ENCODE peak calls at places on chromosomes 4 and X, in seven cellular contexts. V, A, Y, P, X, J and Q are unnamed samples.
A peak's percentile ranks its signal among the peaks of the same experiment; 100 is the strongest.

GRCh38 chr4:165308606-165309005 is 18.9 kb upstream of the MSMO1 start:
- DNase-seq in A (no peak), J (no peak), Y (no peak), X (peak; percentile 55), P (no peak), V (no peak), Q (no peak)

GRCh38 chr4:90095000-90095399 is 32.2 kb upstream of the CCSER1 start:
- DNase-seq in P (no peak), Y (no peak), X (no peak), A (no peak), V (no peak), J (no peak), Q (no peak)

GRCh38 chr4:68367835-68368234 is 17.9 kb upstream of the YTHDC1 start:
- DNase-seq in Y (no peak), A (no peak), J (no peak), V (no peak), P (no peak), X (no peak), Q (no peak)

GRCh38 chrX:65783746-65784145 is 116.3 kb downstream of the MSN start:
- DNase-seq in J (no peak), P (no peak), A (no peak), Y (no peak), X (no peak), V (no peak), Q (no peak)

GRCh38 chr4:46648088-46648744 is 258.3 kb upstream of the GABRA2 start:
- DNase-seq in V (peak; percentile 13), Y (no peak), A (peak; percentile 81), X (peak; percentile 82), J (peak; percentile 24), P (no peak), Q (no peak)

GRCh38 chr4:139223682-139224317 is 46.8 kb upstream of the ELF2 start:
- DNase-seq in A (peak; percentile 65), J (no peak), P (peak; percentile 68), V (no peak), Y (no peak), X (peak; percentile 67), Q (no peak)

GRCh38 chrX:19190902-19191301 is 68.6 kb upstream of the ADGRG2 start:
- DNase-seq in A (no peak), X (no peak), P (no peak), Y (no peak), J (no peak), V (no peak), Q (no peak)

GRCh38 chr4:10075953-10076391 is 40.6 kb downstream of the WDR1 start:
- DNase-seq in X (no peak), J (no peak), A (no peak), Y (no peak), P (no peak), V (no peak), Q (no peak)

GRCh38 chr4:112516076-112516385 is at the start of gene NEUROG2:
- DNase-seq in A (no peak), Y (no peak), X (no peak), P (no peak), V (no peak), J (no peak), Q (no peak)

GRCh38 chr4:125994430-125994829 is 679.7 kb downstream of the FAT4 start:
- DNase-seq in Y (no peak), X (no peak), J (no peak), P (no peak), A (no peak), V (no peak), Q (no peak)

GRCh38 chr4:182929296-182929695 is 12.1 kb upstream of the DCTD start:
- DNase-seq in J (peak; percentile 43), V (no peak), A (no peak), Y (no peak), P (no peak), X (peak; percentile 90), Q (no peak)

GRCh38 chr4:146243141-146243882 is 29.0 kb downstream of the REELD1 start:
- DNase-seq in A (no peak), P (peak; percentile 65), Y (peak; percentile 61), V (peak; percentile 87), X (no peak), J (peak; percentile 17), Q (no peak)

GRCh38 chr4:147078875-147079658 is 133.4 kb upstream of the TTC29 start:
- DNase-seq in A (peak; percentile 62), P (peak; percentile 58), Y (no peak), J (no peak), V (no peak), X (no peak), Q (no peak)

GRCh38 chrX:153582896-153583295 is 16.0 kb downstream of the CCNQ start:
- DNase-seq in J (no peak), A (no peak), V (peak; percentile 88), Y (peak; percentile 50), X (peak; percentile 58), P (peak; percentile 69), Q (no peak)

GRCh38 chrX:40471965-40472648 is 108.7 kb upstream of the ATP6AP2 start:
- DNase-seq in P (no peak), V (peak; percentile 30), A (peak; percentile 25), J (peak; percentile 10), Y (peak; percentile 37), X (peak; percentile 94), Q (no peak)
- TF ChIP-seq CTCF in P (no peak), V (peak; percentile 24), A (no peak), J (no peak), Y (peak; percentile 8), X (no peak), Q (no peak)

GRCh38 chr4:102625232-102625930 is 124.2 kb downstream of the NFKB1 start:
- DNase-seq in A (peak; percentile 44), V (peak; percentile 77), X (peak; percentile 81), Y (peak; percentile 51), P (peak; percentile 67), J (peak; percentile 37), Q (no peak)

GRCh38 chr4:102623622-102624021 is 122.5 kb downstream of the NFKB1 start:
- DNase-seq in P (no peak), V (no peak), A (peak; percentile 48), Y (no peak), J (peak; percentile 81), X (peak; percentile 85), Q (no peak)

GRCh38 chr4:102616661-102617060 is 115.5 kb downstream of the NFKB1 start:
- DNase-seq in X (no peak), Y (no peak), P (no peak), J (no peak), A (no peak), V (no peak), Q (no peak)

DNA sequence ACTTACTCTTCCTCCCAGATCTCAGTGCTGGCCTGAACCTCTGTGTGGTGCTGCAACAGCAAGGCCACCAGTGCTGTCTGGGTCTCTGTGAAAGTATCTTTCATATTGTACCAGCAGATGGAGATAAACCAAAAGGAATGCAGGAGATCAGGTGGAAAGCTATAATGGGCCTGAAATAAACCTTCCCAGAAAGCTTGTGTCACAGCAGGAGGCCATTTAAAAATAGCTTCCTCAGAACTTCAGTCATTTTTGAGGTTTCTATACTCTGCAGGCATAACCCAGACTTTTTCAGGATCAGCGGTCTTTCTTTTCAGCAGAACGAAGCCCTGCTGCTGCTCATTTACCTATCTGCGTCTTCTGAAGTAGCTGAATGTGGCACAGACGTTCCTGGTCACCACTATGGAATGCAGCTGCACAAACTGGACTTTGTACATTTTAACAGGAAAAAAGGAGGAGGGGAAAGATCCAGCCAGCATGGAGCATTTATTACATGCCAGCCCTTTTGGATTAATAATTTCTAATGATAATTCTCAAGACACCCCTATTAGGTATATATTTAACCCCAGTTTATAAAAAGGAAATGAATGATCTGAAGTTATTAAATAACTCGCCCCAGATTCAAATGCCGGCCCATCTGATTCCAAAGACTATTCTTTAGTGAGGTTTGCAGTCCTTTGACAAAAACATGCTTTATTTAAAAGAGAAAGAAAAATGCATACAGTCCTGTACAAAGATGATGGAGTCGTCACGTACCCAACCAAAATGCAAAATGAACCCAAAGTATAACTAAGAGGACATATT is 119.7 kb downstream of the NFKB1 start:
- DNase-seq in V (peak; percentile 43), A (peak; percentile 77), P (no peak), Y (no peak), J (peak; percentile 82), X (peak; percentile 98), Q (no peak)
- TF ChIP-seq CTCF in V (peak; percentile 42), A (peak; percentile 59), P (peak; percentile 31), Y (peak; percentile 45), J (peak; percentile 78), X (peak; percentile 75), Q (peak; percentile 43)

DNA sequence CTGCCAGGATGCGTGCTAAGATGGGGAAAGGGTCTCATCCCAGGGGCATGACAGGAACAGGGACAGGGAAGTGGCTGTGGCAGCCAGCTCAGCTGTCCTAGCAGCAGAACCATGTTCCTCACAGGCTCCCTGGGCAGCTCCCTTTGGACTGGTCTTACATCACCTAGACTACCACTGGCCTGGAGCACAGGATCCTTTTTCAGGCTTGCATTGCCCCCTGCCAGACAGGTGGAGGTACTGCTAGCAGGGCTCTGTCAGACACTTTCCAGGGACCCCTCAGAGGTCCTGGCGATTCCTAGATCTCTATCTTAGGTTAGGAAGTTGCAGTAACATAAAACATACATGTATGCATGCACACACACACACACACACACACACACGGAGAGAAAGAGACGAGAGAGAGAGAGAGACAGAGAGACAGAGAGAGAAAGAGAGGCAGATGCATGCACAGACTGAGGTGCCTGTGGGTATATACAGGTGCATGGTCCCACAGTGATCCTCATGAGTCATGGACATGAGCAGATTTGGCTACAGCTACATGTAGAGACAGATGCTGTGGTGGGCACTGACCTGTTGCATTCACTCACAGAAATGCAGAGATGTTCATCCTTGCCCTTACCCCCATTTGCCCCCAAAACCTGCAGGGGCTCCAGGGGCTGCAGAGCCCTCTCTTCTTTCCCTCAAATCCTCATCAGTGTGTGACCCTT is 63.6 kb downstream of the STARD8 start:
- DNase-seq in A (peak; percentile 59), Y (no peak), J (peak; percentile 65), X (peak; percentile 76), P (no peak), V (peak; percentile 51), Q (no peak)
- TF ChIP-seq CTCF in A (peak; percentile 72), Y (peak; percentile 36), J (peak; percentile 54), X (peak; percentile 81), P (peak; percentile 30), V (peak; percentile 37), Q (peak; percentile 54)

DNA sequence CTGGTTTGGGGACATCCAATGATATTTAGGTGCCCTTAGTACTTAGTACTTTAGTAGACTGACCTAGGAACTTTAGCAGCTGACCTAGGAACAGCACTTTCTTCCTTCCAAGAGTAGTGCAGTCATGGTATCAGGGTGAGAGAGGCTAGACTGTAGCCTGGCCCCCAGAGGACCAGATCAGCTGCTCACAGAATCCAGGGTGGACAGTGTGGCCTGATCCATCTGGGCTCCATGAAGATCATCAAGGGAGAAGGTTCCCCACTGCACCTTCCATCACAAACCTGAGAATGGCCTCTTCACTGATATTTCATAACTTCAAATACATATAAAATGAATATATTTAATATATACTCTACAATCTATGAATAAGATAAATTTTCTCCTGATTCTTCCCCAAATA is 59.0 kb upstream of the TLR3 start:
- DNase-seq in A (no peak), Y (no peak), V (no peak), X (no peak), P (no peak), J (no peak), Q (no peak)
- TF ChIP-seq CTCF in A (no peak), Y (no peak), V (no peak), X (no peak), P (no peak), J (no peak), Q (no peak)